ENCODE peak calls at places on chromosomes 5 and 9, in five cellular contexts. Y, Q, X, C and S are unnamed samples.

GRCh38 chr5:59746261-59746765 is 147.2 kb downstream of the PDE4D start:
- DNase-seq in X (peak; percentile 82), Y (no peak), Q (no peak), C (peak; percentile 48), S (no peak)

GRCh38 chr9:130237071-130237470 is 28.5 kb upstream of the HMCN2 start:
- DNase-seq in C (no peak), X (no peak), Y (no peak), Q (no peak), S (no peak)

GRCh38 chr9:106305428-106306133 is 557.4 kb upstream of the ZNF462 start:
- DNase-seq in C (no peak), Y (no peak), Q (no peak), X (no peak), S (no peak)

GRCh38 chr5:38382898-38383297 is 124.5 kb downstream of the EGFLAM start:
- DNase-seq in Q (peak; percentile 45), X (peak; percentile 69), Y (no peak), C (no peak), S (no peak)

GRCh38 chr9:89684912-89685636 is 80.3 kb downstream of the GADD45G start:
- DNase-seq in Q (peak; percentile 80), C (peak; percentile 81), X (no peak), Y (no peak), S (peak; percentile 92)

GRCh38 chr5:149141957-149142851 is 911 bp downstream of the ABLIM3 start:
- DNase-seq in Q (peak; percentile 63), C (peak; percentile 56), X (no peak), Y (no peak), S (no peak)

GRCh38 chr9:22170990-22171663 is 162.0 kb upstream of the CDKN2B start:
- DNase-seq in X (no peak), Y (no peak), Q (no peak), C (no peak), S (no peak)

GRCh38 chr5:40202852-40203440 is 476.8 kb upstream of the PTGER4 start:
- DNase-seq in Q (no peak), Y (no peak), C (no peak), X (no peak), S (no peak)

DNA sequence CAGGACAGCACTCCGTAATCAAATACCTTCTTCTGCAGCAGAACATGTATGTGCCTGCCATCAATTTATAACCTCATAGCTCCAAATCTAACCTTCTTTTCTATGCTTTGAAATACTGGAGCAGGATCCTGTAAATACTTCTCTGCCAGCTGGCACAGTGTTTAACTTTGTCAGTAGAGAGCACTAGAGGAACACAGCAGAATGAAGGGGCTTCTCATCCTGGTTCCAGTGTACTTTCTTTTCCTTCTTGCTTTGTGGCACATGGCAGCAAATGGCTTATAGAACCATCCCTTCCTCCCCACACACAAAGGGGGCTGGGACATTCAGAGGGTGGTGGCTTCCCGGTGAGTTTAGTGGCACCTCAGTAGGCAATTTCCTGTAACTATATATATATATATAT is 3.8 kb upstream of the FBXW11 start:
- DNase-seq in C (no peak), Q (no peak), X (no peak), Y (no peak), S (no peak)
- TF ChIP-seq CTCF in C (no peak), Q (no peak), X (no peak), Y (no peak), S (no peak)

GRCh38 chr5:82183828-82184227 is 94.3 kb downstream of the RPS23 start:
- DNase-seq in Q (peak; percentile 30), X (no peak), C (no peak), Y (no peak), S (no peak)

GRCh38 chr5:82182662-82183061 is 95.5 kb downstream of the RPS23 start:
- DNase-seq in X (no peak), Q (no peak), C (no peak), Y (no peak), S (no peak)

GRCh38 chr5:82185842-82186241 is 92.3 kb downstream of the RPS23 start:
- DNase-seq in Q (no peak), Y (no peak), X (no peak), C (no peak), S (no peak)
- TF ChIP-seq CTCF in Q (no peak), Y (no peak), X (no peak), C (no peak), S (no peak)

DNA sequence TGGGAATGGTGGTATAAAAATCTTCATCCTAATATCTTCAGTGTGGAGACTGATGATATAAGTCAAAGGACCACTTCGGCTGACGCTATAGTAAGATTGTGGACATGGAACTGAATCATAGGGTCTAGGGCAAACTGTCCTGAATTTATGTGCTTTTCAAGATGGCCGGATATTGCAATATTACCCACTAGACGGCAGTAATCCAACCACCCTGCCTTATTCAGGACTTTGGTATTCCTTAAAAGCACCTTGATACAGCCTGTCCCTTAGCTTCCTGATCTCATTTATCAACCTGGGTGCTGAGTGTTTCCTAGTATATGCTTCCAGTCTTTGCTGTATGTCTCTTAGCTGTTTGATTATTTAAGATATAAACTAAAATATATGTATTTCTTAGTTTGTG is 71.2 kb upstream of the COX7C start:
- DNase-seq in Q (no peak), C (no peak), Y (no peak), X (no peak), S (no peak)
- TF ChIP-seq CTCF in Q (no peak), C (no peak), Y (no peak), X (no peak), S (no peak)

DNA sequence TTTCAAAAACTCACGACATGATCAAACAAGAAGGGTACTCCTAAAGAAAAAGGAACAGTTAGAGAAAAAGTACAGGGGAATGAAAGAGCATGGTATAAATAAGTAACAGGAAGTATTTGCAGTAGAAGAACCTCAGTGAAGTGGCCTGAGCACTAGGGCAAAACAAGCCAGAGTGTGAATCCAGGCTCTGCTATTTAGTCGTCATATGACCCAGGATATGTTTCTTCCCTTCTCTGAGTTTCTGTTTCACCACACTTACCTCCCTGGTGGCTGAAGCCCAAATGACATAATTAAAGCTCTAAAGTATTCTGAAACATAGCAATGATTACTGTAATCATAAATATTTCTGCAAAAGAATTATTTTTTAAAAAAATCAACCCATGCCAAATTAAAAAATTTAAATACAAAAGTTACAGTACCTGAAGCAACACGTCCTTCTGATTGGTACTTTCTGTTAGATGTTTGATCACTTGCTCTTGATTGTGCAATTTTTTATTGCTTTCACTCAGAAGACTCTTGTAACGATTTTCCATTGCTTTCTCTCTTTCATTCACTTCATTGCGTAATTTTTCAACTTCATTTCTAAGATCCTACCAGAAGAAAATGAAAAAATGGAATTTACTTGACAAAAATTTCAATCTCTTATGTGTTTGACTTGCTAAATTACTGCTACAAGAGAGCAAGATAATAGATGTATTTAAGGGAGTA is 88.9 kb downstream of the CDK5RAP2 start:
- DNase-seq in Y (no peak), Q (no peak), X (no peak), C (no peak), S (no peak)
- TF ChIP-seq CTCF in Y (no peak), Q (no peak), X (no peak), C (no peak), S (no peak)